ENCODE peak calls at places on chromosomes 1 and 21, in seven cellular contexts. V is cardiac muscle cell, C is GM23248, P is tibial nerve, N is right lobe of liver, B is lung, Y is uterus. L is an unnamed sample. For H3K27me3, the result is how much of the 10 kb centered on the place peaks cover.

GRCh38 chr21:28790335-28790734 is 202.3 kb downstream of the LTN1 start:
- DNase-seq in N (no peak), V (no peak), B (no peak), C (no peak), Y (no peak), P (no peak), L (no peak)

GRCh38 chr21:44485796-44486195 is 30.5 kb downstream of the LRRC3 start:
- DNase-seq in C (no peak), Y (no peak), B (no peak), V (no peak), P (no peak), N (peak), L (no peak)

GRCh38 chr1:48943826-48944225 is 167.1 kb upstream of the BEND5 start:
- DNase-seq in V (no peak), Y (no peak), N (no peak), B (no peak), P (no peak), C (peak), L (no peak)

GRCh38 chr1:150976879-150977694 is 2.5 kb upstream of the CERS2 start:
- DNase-seq in V (no peak), N (peak), C (peak), P (peak), B (peak), Y (peak), L (peak)

GRCh38 chr1:74396942-74397341 is 115.5 kb downstream of the LRRC53 start:
- DNase-seq in C (no peak), B (no peak), P (no peak), Y (peak), V (peak), N (no peak), L (no peak)

GRCh38 chr1:230401763-230402294 is 24.3 kb downstream of the PGBD5 start:
- DNase-seq in P (no peak), N (no peak), C (peak), Y (no peak), V (peak), B (no peak), L (no peak)

GRCh38 chr1:43107664-43108063 is 64.4 kb downstream of the EBNA1BP2 start:
- DNase-seq in N (no peak), Y (no peak), B (no peak), V (no peak), C (no peak), P (no peak), L (no peak)

GRCh38 chr1:89259283-89259971 is 13.2 kb downstream of the GBP5 start:
- DNase-seq in P (no peak), N (no peak), B (no peak), V (no peak), Y (no peak), C (no peak), L (no peak)

GRCh38 chr1:60972841-60973364 is 109.5 kb upstream of the NFIA start:
- DNase-seq in V (peak), P (no peak), C (peak), N (no peak), B (no peak), Y (no peak), L (no peak)

GRCh38 chr1:153195216-153195615 is 8.0 kb upstream of the LELP1 start:
- DNase-seq in N (no peak), V (no peak), C (no peak), B (no peak), P (no peak), Y (no peak), L (no peak)

GRCh38 chr1:153194331-153195050 is 8.7 kb upstream of the LELP1 start:
- DNase-seq in N (no peak), C (no peak), P (no peak), V (no peak), Y (no peak), B (no peak), L (no peak)

GRCh38 chr1:153190373-153190772 is 12.9 kb upstream of the LELP1 start:
- DNase-seq in P (no peak), V (no peak), N (no peak), C (peak), B (no peak), Y (no peak), L (no peak)

DNA sequence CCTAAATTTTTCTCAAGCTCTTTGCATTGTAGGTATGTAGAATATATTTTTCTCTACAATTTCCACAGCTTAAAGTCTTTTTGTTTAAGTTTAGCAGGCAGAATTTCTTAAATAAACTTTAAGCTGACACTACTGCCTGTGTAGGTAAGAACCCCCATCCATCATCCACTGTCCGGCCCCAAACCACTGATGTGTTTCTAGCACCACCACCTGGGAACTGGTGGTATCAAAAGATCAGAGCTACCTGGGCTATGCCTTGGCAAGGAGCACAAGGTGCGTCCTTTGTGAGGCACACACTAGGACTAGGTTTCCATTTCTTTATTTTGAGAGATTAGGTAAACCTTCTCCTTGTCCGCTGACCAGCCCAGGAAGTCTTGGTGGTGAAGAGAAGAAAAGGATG is 10.5 kb upstream of the LELP1 start:
- DNase-seq in C (peak), V (no peak), P (no peak), N (no peak), B (no peak), Y (no peak), L (peak)
- H3K27me3 ChIP-seq in C (under half), V (under half), P (under half), N (under half), B (under half), Y (under half), L (under half)

GRCh38 chr1:204480515-204480914 is 14.1 kb downstream of the PIK3C2B start:
- DNase-seq in B (no peak), Y (no peak), N (no peak), V (no peak), P (no peak), C (no peak), L (peak)
- H3K4me3 ChIP-seq in B (no peak), Y (no peak), N (no peak), V (no peak), P (no peak), C (no peak), L (no peak)

GRCh38 chr1:210248341-210248740 is 15.7 kb downstream of the SERTAD4 start:
- DNase-seq in C (no peak), B (no peak), Y (no peak), N (no peak), P (no peak), V (peak), L (no peak)
- H3K27me3 ChIP-seq in C (under half), B (under half), Y (under half), N (under half), P (under half), V (under half), L (under half)

DNA sequence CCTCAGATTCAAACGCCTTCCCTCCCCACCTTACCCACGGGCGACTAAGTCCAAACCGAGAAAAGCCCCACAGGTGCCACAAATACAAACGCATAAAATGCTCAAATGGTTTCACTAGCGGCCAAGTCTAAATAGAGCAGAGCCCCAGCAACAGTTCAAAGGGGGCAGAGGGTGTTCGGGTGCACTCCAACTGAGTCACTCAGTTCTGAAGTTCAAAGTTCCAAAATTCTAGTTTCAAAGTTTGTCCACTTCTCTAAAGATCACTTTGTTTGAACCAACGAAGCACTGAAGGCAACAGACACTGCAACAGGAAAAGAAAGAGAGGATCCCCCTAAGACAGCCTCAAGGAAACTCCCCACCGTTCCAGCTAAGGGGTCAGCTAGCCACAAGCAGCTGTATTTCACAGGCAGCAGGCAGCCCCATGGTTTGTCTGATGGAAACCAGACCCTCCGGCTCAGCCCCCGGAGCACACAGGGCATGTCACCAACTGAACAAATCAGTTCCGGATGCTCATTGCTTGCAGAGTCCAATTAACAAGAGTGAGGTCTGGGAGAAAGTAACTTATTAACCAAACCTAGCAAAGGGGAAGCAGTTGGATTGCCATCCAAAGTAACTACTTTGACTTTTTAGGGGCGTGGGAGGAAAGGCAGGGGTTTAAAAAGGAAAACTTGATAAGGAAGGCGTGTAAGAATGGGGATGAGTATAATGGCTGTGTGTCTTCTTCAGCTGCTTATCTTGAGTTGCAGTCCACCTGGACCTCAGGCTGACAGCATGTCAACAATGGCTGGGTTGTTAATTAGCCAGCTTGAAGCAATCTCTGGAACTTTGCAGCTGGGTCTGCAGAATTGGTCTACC is 1423.9 kb upstream of the PRMT6 start:
- DNase-seq in Y (no peak), P (no peak), V (no peak), N (no peak), B (no peak), C (no peak), L (no peak)
- H3K4me3 ChIP-seq in Y (no peak), P (no peak), V (no peak), N (peak), B (no peak), C (no peak), L (no peak)

L was measured in H7.